ENCODE peak calls at places on chromosome 21, in seven cellular contexts. C is GM12878, U is esophagus muscularis mucosa, M is transverse colon, X is Panc1, R is GM23338, W is K562. H is an unnamed sample.

GRCh38 chr21:46597896-46598343 is 7.0 kb downstream of the S100B start:
- DNase-seq in M (no peak), W (peak), X (no peak), C (no peak), U (no peak), R (no peak), H (no peak)

GRCh38 chr21:25850126-25850831 is 115.5 kb downstream of the GABPA start:
- DNase-seq in W (no peak), C (no peak), R (no peak), X (no peak), U (no peak), M (no peak), H (no peak)

GRCh38 chr21:35637431-35637830 is 422.9 kb downstream of the SETD4 start:
- DNase-seq in M (no peak), R (no peak), C (no peak), X (no peak), U (peak), W (no peak), H (no peak)

GRCh38 chr21:45423201-45423955 is 18.4 kb downstream of the COL18A1 start:
- DNase-seq in R (no peak), M (no peak), C (no peak), U (no peak), X (no peak), W (no peak), H (no peak)

GRCh38 chr21:25330266-25330665 is 277.0 kb downstream of the MRPL39 start:
- DNase-seq in R (no peak), U (no peak), X (no peak), W (no peak), C (no peak), M (no peak), H (no peak)

GRCh38 chr21:34548782-34549376 is 36.9 kb upstream of the KCNE1 start:
- DNase-seq in X (no peak), W (no peak), M (no peak), U (no peak), R (no peak), C (no peak), H (no peak)

GRCh38 chr21:29372063-29372802 is 73.5 kb downstream of the BACH1 start:
- DNase-seq in W (peak), X (no peak), M (peak), U (no peak), C (peak), R (peak), H (peak)

GRCh38 chr21:33433425-33434114 is 30.4 kb downstream of the IFNGR2 start:
- DNase-seq in W (no peak), M (no peak), U (no peak), X (no peak), C (no peak), R (no peak), H (no peak)

GRCh38 chr21:45465611-45466329 is 60.8 kb downstream of the COL18A1 start:
- DNase-seq in R (no peak), M (no peak), X (no peak), C (no peak), U (no peak), W (no peak), H (no peak)

GRCh38 chr21:34644815-34645214 is 24.0 kb upstream of the CLIC6 start:
- DNase-seq in W (no peak), X (no peak), R (no peak), M (no peak), U (no peak), C (no peak), H (no peak)

GRCh38 chr21:45543710-45544448 is 1.6 kb upstream of the SLC19A1 start:
- DNase-seq in U (no peak), C (no peak), R (no peak), M (no peak), W (no peak), X (no peak), H (no peak)

GRCh38 chr21:46119565-46120271 is 21.8 kb downstream of the COL6A2 start:
- DNase-seq in U (no peak), M (peak), W (no peak), R (no peak), X (no peak), C (no peak), H (no peak)

GRCh38 chr21:34900376-34900775 is 148.7 kb downstream of the RUNX1 start:
- DNase-seq in C (no peak), R (no peak), M (no peak), X (no peak), W (no peak), U (no peak), H (no peak)

GRCh38 chr21:45324430-45325205 is 36.9 kb upstream of the POFUT2 start:
- DNase-seq in R (no peak), X (no peak), C (no peak), W (no peak), U (no peak), M (no peak), H (no peak)

GRCh38 chr21:38804617-38805281 is 980 bp upstream of the ETS2 start:
- DNase-seq in X (no peak), M (peak), R (peak), W (peak), U (no peak), C (no peak), H (no peak)

GRCh38 chr21:45081636-45082035 is 7.3 kb downstream of the ADARB1 start:
- DNase-seq in C (no peak), R (no peak), M (no peak), X (no peak), W (no peak), U (no peak), H (no peak)

GRCh38 chr21:37257967-37258877 is 8.9 kb downstream of the VPS26C start:
- DNase-seq in C (peak), R (peak), U (peak), W (no peak), M (peak), X (no peak), H (no peak)

GRCh38 chr21:35202431-35202830 is 153.3 kb upstream of the RUNX1 start:
- DNase-seq in M (no peak), U (no peak), R (no peak), W (no peak), C (no peak), X (no peak), H (no peak)

GRCh38 chr21:29323189-29323588 is 24.5 kb downstream of the BACH1 start:
- DNase-seq in R (no peak), W (no peak), M (no peak), X (no peak), U (no peak), C (no peak), H (no peak)

GRCh38 chr21:28215214-28215954 is 777.3 kb downstream of the LTN1 start:
- DNase-seq in R (no peak), M (no peak), C (no peak), X (no peak), U (no peak), W (no peak), H (no peak)

GRCh38 chr21:27315373-27315772 is 348.5 kb upstream of the ADAMTS5 start:
- DNase-seq in C (no peak), X (no peak), W (no peak), R (peak), M (no peak), U (no peak), H (no peak)

GRCh38 chr21:33374080-33374873 is 28.9 kb upstream of the IFNGR2 start:
- DNase-seq in W (peak), C (no peak), R (peak), X (peak), M (peak), U (no peak), H (peak)

GRCh38 chr21:45618846-45619485 is 24.6 kb upstream of the PCBP3 start:
- DNase-seq in U (no peak), W (no peak), M (no peak), X (no peak), C (no peak), R (no peak), H (no peak)

GRCh38 chr21:35026153-35026499 is 23.0 kb downstream of the RUNX1 start:
- DNase-seq in C (no peak), M (no peak), U (no peak), W (no peak), X (no peak), R (no peak), H (no peak)

GRCh38 chr21:41366522-41367151 is 4.8 kb downstream of the MX2 start:
- DNase-seq in W (peak), X (no peak), U (no peak), R (no peak), C (peak), M (peak), H (no peak)
- H3K4me3 ChIP-seq in W (no peak), X (no peak), U (no peak), R (no peak), C (peak), M (no peak), H (no peak)

GRCh38 chr21:44021064-44021463 is 9.0 kb downstream of the TRAPPC10 start:
- DNase-seq in M (no peak), U (no peak), W (no peak), R (no peak), C (no peak), X (no peak), H (no peak)

GRCh38 chr21:44028287-44028659 is 16.2 kb downstream of the TRAPPC10 start:
- DNase-seq in X (no peak), M (no peak), W (no peak), C (no peak), R (no peak), U (no peak), H (no peak)

GRCh38 chr21:44027607-44028286 is 15.6 kb downstream of the TRAPPC10 start:
- DNase-seq in W (no peak), M (no peak), R (no peak), U (no peak), C (no peak), X (no peak), H (no peak)

GRCh38 chr21:44024257-44024656 is 12.1 kb downstream of the TRAPPC10 start:
- DNase-seq in X (no peak), M (no peak), U (no peak), W (no peak), C (no peak), R (no peak), H (no peak)

DNA sequence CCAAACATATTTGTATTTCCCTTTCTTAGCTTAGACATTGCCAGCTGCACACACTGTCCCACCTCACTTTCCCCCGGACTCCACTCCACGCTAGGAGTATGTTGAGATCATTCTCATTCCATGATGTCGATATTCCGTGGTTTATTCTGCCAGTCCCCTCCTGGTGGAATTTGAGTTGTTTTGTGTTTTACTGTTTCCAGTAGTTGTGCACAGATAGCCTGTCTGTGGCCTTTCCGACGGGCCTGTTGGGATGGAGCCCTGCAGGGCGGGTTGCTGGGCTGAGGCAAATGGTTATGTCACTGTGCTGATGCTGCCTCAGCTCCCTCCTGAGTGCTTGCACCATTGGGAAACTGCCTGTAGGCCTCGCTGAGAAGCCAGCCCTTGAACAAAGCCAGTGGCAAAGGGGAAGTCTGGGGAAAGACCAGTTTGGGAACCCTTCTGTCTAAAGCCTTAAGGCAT is 12.8 kb downstream of the TRAPPC10 start:
- DNase-seq in U (no peak), C (no peak), R (peak), W (no peak), M (peak), X (no peak), H (no peak)
- TF ChIP-seq POLR2AphosphoS5 in U (peak), C (no peak), R (no peak), W (no peak), M (no peak), X (no peak), H (no peak)

DNA sequence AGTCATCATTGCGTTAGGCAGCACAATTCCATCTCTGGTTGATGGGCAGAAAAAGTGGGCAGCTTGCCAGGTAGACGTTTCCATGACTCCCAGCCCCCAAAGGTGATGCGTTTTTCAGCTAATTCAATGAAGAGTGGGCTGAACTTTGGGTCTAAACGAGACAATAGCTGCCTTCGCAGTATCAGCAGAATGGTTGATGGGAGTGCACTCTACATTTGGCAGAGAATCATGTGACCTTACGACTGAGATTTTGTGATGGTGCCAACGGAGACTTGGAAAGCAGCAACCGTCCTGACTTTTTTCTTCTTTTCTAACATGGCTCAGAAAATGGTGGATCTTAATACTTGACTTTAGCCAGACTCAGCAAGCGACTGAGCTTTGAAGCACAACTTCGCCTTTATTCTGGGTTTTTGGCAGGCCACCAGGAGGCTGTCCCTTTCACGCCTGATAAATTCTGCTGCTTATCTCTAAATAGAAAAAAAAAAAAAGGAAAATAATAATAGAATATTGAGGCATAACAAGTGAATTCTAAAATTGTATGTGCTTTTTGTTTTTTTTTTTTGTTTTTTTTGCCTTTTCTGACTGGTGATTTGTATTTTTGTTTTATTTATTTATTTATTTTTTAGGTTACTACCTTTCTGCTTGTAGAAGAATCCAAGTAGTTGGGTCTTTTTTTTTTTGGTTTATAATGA is 804.8 kb downstream of the USP25 start:
- DNase-seq in W (no peak), C (no peak), M (peak), R (no peak), U (peak), X (no peak), H (no peak)
- H3K4me3 ChIP-seq in W (no peak), C (no peak), M (peak), R (no peak), U (peak), X (no peak), H (peak)

DNA sequence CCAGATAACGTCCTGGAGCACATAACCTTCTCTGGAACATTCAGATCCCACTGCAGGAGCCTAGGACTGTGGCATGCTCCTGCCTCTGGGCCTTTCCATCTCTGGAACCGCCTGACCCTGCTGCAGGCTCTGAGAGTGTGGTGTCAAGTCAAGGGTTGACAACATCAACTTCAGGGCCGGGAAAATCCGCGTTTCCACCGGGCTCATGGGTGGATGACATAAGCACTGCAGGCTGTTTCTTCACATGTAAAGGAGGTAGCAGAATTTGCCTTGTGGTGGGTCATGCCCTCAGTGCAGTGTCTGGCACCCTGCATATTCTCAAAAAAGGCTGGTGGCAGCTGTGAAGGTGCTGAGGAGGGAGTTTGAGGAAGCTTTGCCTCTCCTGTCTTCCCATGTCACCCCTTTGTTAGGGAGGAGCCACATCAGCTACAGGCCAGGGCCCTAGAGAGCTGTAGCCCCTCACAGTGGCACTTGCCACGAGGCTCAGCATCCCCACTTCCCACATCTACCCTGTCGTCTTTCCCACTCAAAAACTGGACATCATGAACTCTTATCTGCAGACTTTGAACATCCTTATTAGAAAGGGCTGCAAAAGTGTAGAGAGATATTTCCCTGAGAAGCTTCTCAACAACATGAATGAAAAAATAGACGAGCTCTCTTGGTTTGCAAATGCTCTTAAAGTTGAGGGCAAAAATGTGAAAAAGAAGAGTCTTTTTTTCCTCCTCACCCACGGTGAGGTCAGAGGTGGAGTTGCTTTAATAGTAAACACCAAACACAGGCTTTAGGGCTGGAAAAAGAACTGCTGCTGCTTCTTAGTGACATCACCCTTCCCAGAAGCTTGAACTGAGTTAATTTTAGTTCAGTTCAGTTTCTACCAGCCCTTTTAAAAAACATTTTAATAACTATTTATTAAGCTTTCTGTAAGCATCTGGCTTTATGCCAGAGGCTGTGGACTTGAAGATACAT is 121.3 kb downstream of the HUNK start:
- DNase-seq in W (no peak), R (no peak), C (no peak), U (no peak), M (no peak), X (no peak), H (no peak)
- TF ChIP-seq POLR2AphosphoS5 in W (no peak), R (no peak), C (no peak), U (no peak), M (no peak), X (no peak), H (no peak)